ENCODE peak calls at places on chromosomes 6 and 20, in eight cellular contexts. B is OCI-LY7, H is neural progenitor cell, K is hepatocyte, J is GM23338, Y is MM.1S, E is GM23248, F is HCT116. I is an unnamed sample.
A peak's percentile ranks its signal among the peaks of the same experiment; 100 is the strongest.

GRCh38 chr20:34526466-34526865 is 10.2 kb downstream of the DYNLRB1 start:
- DNase-seq in Y (no peak), B (no peak), J (no peak), H (no peak), K (no peak), E (peak; percentile 17), F (no peak), I (no peak)

GRCh38 chr6:113649916-113650609 is 207.1 kb upstream of the MARCKS start:
- DNase-seq in Y (no peak), B (no peak), J (no peak), F (no peak), E (no peak), K (no peak), H (no peak), I (no peak)

GRCh38 chr6:17600527-17601388 is 656 bp downstream of the FAM8A1 start:
- DNase-seq in B (peak; percentile 72), E (peak; percentile 75), J (peak; percentile 61), K (peak; percentile 71), H (peak; percentile 78), Y (peak; percentile 68), F (no peak), I (peak; percentile 67)

GRCh38 chr6:50198245-50198644 is 148.5 kb upstream of the DEFB112 start:
- DNase-seq in J (peak; percentile 64), F (no peak), B (no peak), K (no peak), Y (no peak), E (no peak), H (peak; percentile 81), I (no peak)

GRCh38 chr6:38805682-38806081 is 90.6 kb downstream of the DNAH8 start:
- DNase-seq in E (no peak), H (no peak), K (no peak), F (no peak), B (no peak), J (no peak), Y (no peak), I (no peak)

GRCh38 chr6:154960299-154960796 is 34.8 kb upstream of the TIAM2 start:
- DNase-seq in H (no peak), B (no peak), F (no peak), Y (no peak), J (no peak), E (no peak), K (peak; percentile 55), I (no peak)

GRCh38 chr6:73867411-73867810 is 171.4 kb downstream of the CD109 start:
- DNase-seq in K (no peak), B (no peak), J (no peak), H (no peak), E (no peak), Y (no peak), F (no peak), I (no peak)

GRCh38 chr6:41530476-41530875 is 15.7 kb upstream of the FOXP4 start:
- DNase-seq in Y (no peak), E (no peak), B (no peak), F (no peak), K (no peak), J (no peak), H (no peak), I (no peak)

GRCh38 chr6:113642714-113643442 is 214.3 kb upstream of the MARCKS start:
- DNase-seq in F (no peak), B (peak; percentile 45), J (peak; percentile 27), K (peak; percentile 94), Y (peak; percentile 45), H (no peak), E (peak; percentile 8), I (peak; percentile 52)

GRCh38 chr20:48333707-48334106 is 494.1 kb downstream of the PREX1 start:
- DNase-seq in F (no peak), H (no peak), Y (no peak), K (no peak), J (no peak), E (no peak), B (no peak), I (no peak)

GRCh38 chr20:3797592-3798404 is 1.7 kb downstream of the CDC25B start:
- DNase-seq in K (no peak), E (no peak), H (no peak), F (no peak), J (no peak), B (peak; percentile 65), Y (peak; percentile 85), I (peak; percentile 11)

GRCh38 chr20:24469116-24470030 is at the start of gene SYNDIG1:
- DNase-seq in E (peak; percentile 55), Y (peak; percentile 62), J (peak; percentile 84), B (no peak), H (peak; percentile 84), F (no peak), K (peak; percentile 58), I (peak; percentile 39)

GRCh38 chr6:18263561-18264337 is 581 bp downstream of the DEK start:
- DNase-seq in Y (peak; percentile 28), B (peak; percentile 52), F (no peak), E (peak; percentile 83), K (peak; percentile 86), J (peak; percentile 64), H (no peak), I (peak; percentile 92)

GRCh38 chr20:63320616-63321147 is 27.7 kb downstream of the COL20A1 start:
- DNase-seq in H (no peak), F (no peak), K (no peak), B (no peak), J (no peak), E (no peak), Y (no peak), I (no peak)

GRCh38 chr20:61649105-61649878 is 397.2 kb downstream of the CDH4 start:
- DNase-seq in B (no peak), J (no peak), K (no peak), E (no peak), Y (no peak), F (no peak), H (no peak), I (no peak)

GRCh38 chr20:61649879-61650200 is 397.8 kb downstream of the CDH4 start:
- DNase-seq in E (no peak), B (no peak), F (no peak), Y (no peak), K (no peak), J (no peak), H (no peak), I (no peak)

GRCh38 chr20:61647741-61648140 is 395.7 kb downstream of the CDH4 start:
- DNase-seq in K (no peak), H (no peak), Y (no peak), J (no peak), F (no peak), B (no peak), E (no peak), I (no peak)

GRCh38 chr20:61654726-61655125 is 402.7 kb downstream of the CDH4 start:
- DNase-seq in B (no peak), H (no peak), E (no peak), K (no peak), F (no peak), Y (no peak), J (no peak), I (no peak)

GRCh38 chr20:61650912-61651733 is 399.1 kb downstream of the CDH4 start:
- DNase-seq in F (no peak), B (no peak), H (no peak), E (no peak), J (no peak), Y (no peak), K (no peak), I (no peak)
- TF ChIP-seq EZH2phosphoT487 in F (no peak), B (no peak), H (no peak), E (no peak), J (no peak), Y (no peak), K (no peak), I (no peak)

GRCh38 chr6:44179072-44179536 is 20.5 kb downstream of the CAPN11 start:
- DNase-seq in F (no peak), J (no peak), Y (no peak), E (peak; percentile 25), K (no peak), H (no peak), B (no peak), I (no peak)
- TF ChIP-seq EZH2phosphoT487 in F (no peak), J (no peak), Y (no peak), E (no peak), K (no peak), H (no peak), B (no peak), I (no peak)

DNA sequence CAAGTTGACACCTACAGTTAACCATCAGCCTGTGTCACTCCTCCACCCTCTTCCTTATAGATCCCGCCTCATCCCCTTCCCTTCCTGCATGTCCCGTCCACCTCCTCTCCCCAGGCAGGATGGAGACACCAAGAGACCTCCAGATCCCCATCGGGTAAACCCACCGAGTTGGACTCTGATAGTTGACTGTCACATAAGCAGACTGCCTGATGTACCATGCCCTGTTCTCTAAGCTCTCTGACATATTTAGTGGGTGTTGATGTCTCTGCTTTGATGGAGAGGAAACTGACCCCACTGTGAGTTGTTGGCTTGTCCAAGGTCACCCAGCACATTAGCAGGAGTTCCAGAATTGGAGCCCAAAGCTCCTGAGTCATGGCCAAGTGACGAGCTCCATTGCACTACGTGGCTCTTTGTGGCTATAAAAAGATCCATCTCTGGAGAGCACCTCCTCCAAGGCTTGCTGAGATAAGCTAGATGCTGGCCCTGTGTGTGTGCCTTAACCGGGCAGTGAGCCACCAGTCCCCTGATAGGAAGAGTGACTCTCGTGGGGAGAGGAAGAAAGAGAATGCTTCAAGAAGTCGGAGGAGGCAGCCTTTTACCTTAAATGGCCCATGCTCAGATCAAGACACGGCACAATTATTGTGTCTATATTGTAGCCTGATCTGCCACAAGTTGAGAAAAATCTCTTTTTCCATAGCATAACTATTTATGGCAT is 236.0 kb upstream of the ECI2 start:
- DNase-seq in K (no peak), Y (no peak), J (no peak), F (no peak), H (no peak), E (peak; percentile 91), B (no peak), I (no peak)
- TF ChIP-seq EZH2phosphoT487 in K (no peak), Y (no peak), J (no peak), F (no peak), H (no peak), E (no peak), B (no peak), I (no peak)

GRCh38 chr6:97842536-97842935 is 559.5 kb upstream of the MMS22L start:
- DNase-seq in Y (no peak), H (no peak), F (no peak), B (no peak), E (peak; percentile 22), K (no peak), J (no peak), I (no peak)

DNA sequence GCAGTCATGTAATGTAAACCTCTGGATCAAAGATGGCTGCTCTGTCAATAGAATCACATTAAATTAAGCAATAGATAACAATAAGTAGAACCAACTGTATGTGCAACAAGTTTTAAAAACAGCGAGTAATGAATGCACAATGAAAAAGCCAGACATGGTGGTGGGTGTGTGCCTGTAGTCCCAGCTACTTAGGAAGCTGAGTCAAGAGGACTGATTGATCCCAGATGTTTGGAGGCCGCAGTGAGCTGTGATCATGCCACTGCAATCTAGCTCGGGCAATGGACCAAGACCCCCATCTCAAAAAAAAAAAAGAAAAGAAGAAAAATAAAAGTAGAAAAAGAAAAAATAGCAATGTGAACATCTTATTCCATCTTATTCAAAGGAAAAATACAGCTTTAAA is 558.7 kb upstream of the MMS22L start:
- DNase-seq in H (no peak), E (peak; percentile 82), J (no peak), F (no peak), K (no peak), B (no peak), Y (no peak), I (no peak)
- TF ChIP-seq EZH2phosphoT487 in H (no peak), E (no peak), J (no peak), F (no peak), K (no peak), B (no peak), Y (no peak), I (no peak)